ENCODE peak calls at places on chromosomes 2 and 18, in six cellular contexts. J is NCI-H1417; X is T-helper 2 cell; Y is neural crest cell; T is activated CD4-positive, alpha-beta T cell treated with anti-CD3 and anti-CD28 coated beads, Interleukin-2, amount 10 ng/mL, durations not matched to agents 7 days and 5 days; O is H54. M is an unnamed sample.

GRCh38 chr18:24862225-24862893 is 401.9 kb downstream of the HRH4 start:
- DNase-seq in J (no peak), X (no peak), Y (peak; percentile 38), T (no peak), O (no peak), M (no peak)

GRCh38 chr2:74573747-74574562 is 19.4 kb downstream of the DOK1 start:
- DNase-seq in J (no peak), X (no peak), Y (no peak), T (peak; percentile 56), O (no peak), M (no peak)

GRCh38 chr2:199602896-199603482 is 145.2 kb upstream of the SATB2 start:
- DNase-seq in J (no peak), X (no peak), Y (no peak), T (no peak), O (no peak), M (no peak)

GRCh38 chr2:170013802-170014551 is 164.0 kb upstream of the MYO3B start:
- DNase-seq in J (no peak), X (no peak), Y (no peak), T (no peak), O (no peak), M (no peak)

GRCh38 chr2:64698668-64699444 is 45.1 kb upstream of the SERTAD2 start:
- DNase-seq in J (no peak), X (no peak), Y (no peak), T (no peak), O (peak; percentile 37), M (peak; percentile 24)

GRCh38 chr2:25052948-25053477 is 11.1 kb downstream of the EFR3B start:
- DNase-seq in J (no peak), X (no peak), Y (no peak), T (no peak), O (no peak), M (no peak)

GRCh38 chr2:21836766-21837543 is 713.2 kb downstream of the TDRD15 start:
- DNase-seq in J (no peak), X (no peak), Y (no peak), T (no peak), O (no peak), M (no peak)

GRCh38 chr2:57886196-57886786 is 160.3 kb upstream of the VRK2 start:
- DNase-seq in J (peak; percentile 87), X (no peak), Y (no peak), T (no peak), O (no peak), M (no peak)

GRCh38 chr2:100252811-100253698 is 69.2 kb downstream of the LONRF2 start:
- DNase-seq in J (no peak), X (no peak), Y (no peak), T (no peak), O (no peak), M (no peak)

GRCh38 chr2:202121532-202122166 is 48.6 kb downstream of the KIAA2012 start:
- DNase-seq in J (no peak), X (no peak), Y (no peak), T (no peak), O (no peak), M (no peak)

GRCh38 chr2:184860744-184861143 is 262.4 kb downstream of the ZNF804A start:
- DNase-seq in J (no peak), X (no peak), Y (no peak), T (no peak), O (no peak), M (no peak)

GRCh38 chr2:145411493-145411892 is 891.6 kb upstream of the ZEB2 start:
- DNase-seq in J (peak; percentile 70), X (no peak), Y (no peak), T (peak; percentile 62), O (no peak), M (no peak)

GRCh38 chr2:151071382-151071781 is 190.3 kb downstream of the RBM43 start:
- DNase-seq in J (no peak), X (no peak), Y (no peak), T (no peak), O (no peak), M (peak; percentile 10)

GRCh38 chr18:58805482-58806187 is 59.0 kb upstream of the ZNF532 start:
- DNase-seq in J (peak; percentile 94), X (no peak), Y (peak; percentile 50), T (no peak), O (no peak), M (no peak)

GRCh38 chr2:118062048-118062447 is 26.2 kb upstream of the INSIG2 start:
- DNase-seq in J (no peak), X (no peak), Y (no peak), T (no peak), O (no peak), M (no peak)

GRCh38 chr18:58048243-58048642 is 4.2 kb downstream of the NEDD4L start:
- DNase-seq in J (no peak), X (no peak), Y (no peak), T (no peak), O (no peak), M (no peak)

GRCh38 chr2:191686658-191687057 is 8.7 kb downstream of the NABP1 start:
- DNase-seq in J (no peak), X (no peak), Y (no peak), T (no peak), O (no peak), M (no peak)

GRCh38 chr2:210955591-210955990 is 399.2 kb downstream of the CPS1 start:
- DNase-seq in J (no peak), X (no peak), Y (no peak), T (no peak), O (peak; percentile 29), M (peak; percentile 15)

GRCh38 chr2:159653962-159654361 is 37.6 kb upstream of the BAZ2B start:
- DNase-seq in J (no peak), X (no peak), Y (no peak), T (no peak), O (no peak), M (no peak)

GRCh38 chr2:157307021-157307420 is 18.6 kb downstream of the ERMN start:
- DNase-seq in J (no peak), X (no peak), Y (no peak), T (no peak), O (no peak), M (no peak)

GRCh38 chr2:88201811-88202169 is 31.6 kb downstream of the THNSL2 start:
- DNase-seq in J (no peak), X (no peak), Y (no peak), T (no peak), O (no peak), M (no peak)

GRCh38 chr18:8969639-8970378 is 132.7 kb upstream of the NDUFV2 start:
- DNase-seq in J (no peak), X (no peak), Y (no peak), T (no peak), O (no peak), M (no peak)

GRCh38 chr18:12589419-12589818 is 68.5 kb downstream of the SPIRE1 start:
- DNase-seq in J (no peak), X (no peak), Y (no peak), T (no peak), O (no peak), M (no peak)

GRCh38 chr2:137049518-137049917 is 284.2 kb downstream of the THSD7B start:
- DNase-seq in J (no peak), X (no peak), Y (no peak), T (no peak), O (no peak), M (no peak)

GRCh38 chr2:104944495-104944894 is 90.6 kb downstream of the POU3F3 start:
- DNase-seq in J (peak; percentile 15), X (no peak), Y (peak; percentile 18), T (no peak), O (no peak), M (peak; percentile 35)

GRCh38 chr2:224328798-224329197 is 73.1 kb downstream of the FAM124B start:
- DNase-seq in J (no peak), X (no peak), Y (no peak), T (no peak), O (no peak), M (no peak)

GRCh38 chr18:57833441-57834101 is 30.5 kb upstream of the ATP8B1 start:
- DNase-seq in J (peak; percentile 56), X (no peak), Y (no peak), T (peak; percentile 16), O (no peak), M (no peak)

GRCh38 chr2:96391153-96391827 is 55.7 kb downstream of the NCAPH start:
- DNase-seq in J (peak; percentile 21), X (no peak), Y (no peak), T (no peak), O (no peak), M (no peak)

GRCh38 chr2:148565272-148565894 is 79.2 kb upstream of the EPC2 start:
- DNase-seq in J (no peak), X (no peak), Y (no peak), T (no peak), O (no peak), M (no peak)

GRCh38 chr2:190466819-190467444 is 58.8 kb downstream of the MFSD6 start:
- DNase-seq in J (no peak), X (no peak), Y (no peak), T (no peak), O (no peak), M (no peak)

GRCh38 chr18:36446059-36446458 is 148.5 kb downstream of the FHOD3 start:
- DNase-seq in J (peak; percentile 21), X (no peak), Y (no peak), T (no peak), O (no peak), M (no peak)

GRCh38 chr2:37858197-37858711 is 66.8 kb upstream of the RMDN2 start:
- DNase-seq in J (no peak), X (no peak), Y (no peak), T (no peak), O (peak; percentile 10), M (no peak)

M was measured in HCT116.